ENCODE peak calls at places on chromosomes 16 and 17, in six cellular contexts. One of them, this sample, is unnamed.

GRCh38 chr16:59170065-59170712 is 436.1 kb upstream of the GOT2 start:
- DNase-seq in NCI-H774: no peak
- DNase-seq in cardiac muscle cell: no peak
- DNase-seq in fibroblast of the aortic adventitia: no peak
- DNase-seq in activated CD8-positive, alpha-beta memory T cell treated with anti-CD3 and anti-CD28 coated beads for 1 hour: no peak
- DNase-seq in mammary epithelial cell: no peak
- DNase-seq in this sample: no peak

GRCh38 chr16:30660424-30661251 is 2.4 kb downstream of the FBRS start:
- DNase-seq in NCI-H774: no peak
- DNase-seq in cardiac muscle cell: no peak
- DNase-seq in fibroblast of the aortic adventitia: no peak
- DNase-seq in activated CD8-positive, alpha-beta memory T cell treated with anti-CD3 and anti-CD28 coated beads for 1 hour: peak; percentile 55
- DNase-seq in mammary epithelial cell: peak; percentile 42
- DNase-seq in this sample: no peak

GRCh38 chr16:68242926-68243858 is 2.0 kb upstream of the PLA2G15 start:
- DNase-seq in NCI-H774: no peak
- DNase-seq in cardiac muscle cell: no peak
- DNase-seq in fibroblast of the aortic adventitia: no peak
- DNase-seq in activated CD8-positive, alpha-beta memory T cell treated with anti-CD3 and anti-CD28 coated beads for 1 hour: no peak
- DNase-seq in mammary epithelial cell: no peak
- DNase-seq in this sample: no peak

GRCh38 chr17:36608794-36609497 is 7.6 kb downstream of the MRM1 start:
- DNase-seq in NCI-H774: peak; percentile 79
- DNase-seq in cardiac muscle cell: peak; percentile 77
- DNase-seq in fibroblast of the aortic adventitia: peak; percentile 73
- DNase-seq in activated CD8-positive, alpha-beta memory T cell treated with anti-CD3 and anti-CD28 coated beads for 1 hour: no peak
- DNase-seq in mammary epithelial cell: peak; percentile 70
- DNase-seq in this sample: peak; percentile 22

GRCh38 chr17:77011173-77012011 is 129.4 kb upstream of the SEC14L1 start:
- DNase-seq in NCI-H774: peak; percentile 49
- DNase-seq in cardiac muscle cell: peak; percentile 70
- DNase-seq in fibroblast of the aortic adventitia: peak; percentile 58
- DNase-seq in activated CD8-positive, alpha-beta memory T cell treated with anti-CD3 and anti-CD28 coated beads for 1 hour: peak; percentile 21
- DNase-seq in mammary epithelial cell: peak; percentile 34
- DNase-seq in this sample: peak; percentile 44

GRCh38 chr17:5635949-5636348 is 51.6 kb upstream of the NLRP1 start:
- DNase-seq in NCI-H774: no peak
- DNase-seq in cardiac muscle cell: no peak
- DNase-seq in fibroblast of the aortic adventitia: no peak
- DNase-seq in activated CD8-positive, alpha-beta memory T cell treated with anti-CD3 and anti-CD28 coated beads for 1 hour: no peak
- DNase-seq in mammary epithelial cell: no peak
- DNase-seq in this sample: no peak

GRCh38 chr16:84943620-84944019 is 67.7 kb downstream of the ZDHHC7 start:
- DNase-seq in NCI-H774: no peak
- DNase-seq in cardiac muscle cell: no peak
- DNase-seq in fibroblast of the aortic adventitia: no peak
- DNase-seq in activated CD8-positive, alpha-beta memory T cell treated with anti-CD3 and anti-CD28 coated beads for 1 hour: no peak
- DNase-seq in mammary epithelial cell: no peak
- DNase-seq in this sample: no peak

GRCh38 chr17:57327176-57327970 is 71.0 kb downstream of the MSI2 start:
- DNase-seq in NCI-H774: no peak
- DNase-seq in cardiac muscle cell: no peak
- DNase-seq in fibroblast of the aortic adventitia: no peak
- DNase-seq in activated CD8-positive, alpha-beta memory T cell treated with anti-CD3 and anti-CD28 coated beads for 1 hour: no peak
- DNase-seq in mammary epithelial cell: no peak
- DNase-seq in this sample: no peak

GRCh38 chr17:74008196-74008595 is 195.3 kb upstream of the RPL38 start:
- DNase-seq in NCI-H774: peak; percentile 63
- DNase-seq in cardiac muscle cell: peak; percentile 9
- DNase-seq in fibroblast of the aortic adventitia: no peak
- DNase-seq in activated CD8-positive, alpha-beta memory T cell treated with anti-CD3 and anti-CD28 coated beads for 1 hour: no peak
- DNase-seq in mammary epithelial cell: no peak
- DNase-seq in this sample: no peak

GRCh38 chr17:15133143-15133542 is 132.0 kb downstream of the PMP22 start:
- DNase-seq in NCI-H774: no peak
- DNase-seq in cardiac muscle cell: no peak
- DNase-seq in fibroblast of the aortic adventitia: no peak
- DNase-seq in activated CD8-positive, alpha-beta memory T cell treated with anti-CD3 and anti-CD28 coated beads for 1 hour: no peak
- DNase-seq in mammary epithelial cell: no peak
- DNase-seq in this sample: no peak

GRCh38 chr17:40061532-40062038 is 1.2 kb upstream of the THRA start:
- DNase-seq in NCI-H774: no peak
- DNase-seq in cardiac muscle cell: no peak
- DNase-seq in fibroblast of the aortic adventitia: no peak
- DNase-seq in activated CD8-positive, alpha-beta memory T cell treated with anti-CD3 and anti-CD28 coated beads for 1 hour: no peak
- DNase-seq in mammary epithelial cell: no peak
- DNase-seq in this sample: no peak

GRCh38 chr17:7128174-7128573 is 13.6 kb upstream of the ASGR2 start:
- DNase-seq in NCI-H774: no peak
- DNase-seq in cardiac muscle cell: no peak
- DNase-seq in fibroblast of the aortic adventitia: no peak
- DNase-seq in activated CD8-positive, alpha-beta memory T cell treated with anti-CD3 and anti-CD28 coated beads for 1 hour: no peak
- DNase-seq in mammary epithelial cell: no peak
- DNase-seq in this sample: no peak

GRCh38 chr17:50209472-50210248 is 8.2 kb upstream of the COL1A1 start:
- DNase-seq in NCI-H774: no peak
- DNase-seq in cardiac muscle cell: peak; percentile 100
- DNase-seq in fibroblast of the aortic adventitia: peak; percentile 100
- DNase-seq in activated CD8-positive, alpha-beta memory T cell treated with anti-CD3 and anti-CD28 coated beads for 1 hour: no peak
- DNase-seq in mammary epithelial cell: no peak
- DNase-seq in this sample: no peak

GRCh38 chr16:62738631-62739030 is 702.4 kb upstream of the CDH8 start:
- DNase-seq in NCI-H774: no peak
- DNase-seq in cardiac muscle cell: no peak
- DNase-seq in fibroblast of the aortic adventitia: no peak
- DNase-seq in activated CD8-positive, alpha-beta memory T cell treated with anti-CD3 and anti-CD28 coated beads for 1 hour: no peak
- DNase-seq in mammary epithelial cell: no peak
- DNase-seq in this sample: no peak

GRCh38 chr16:63461248-63461841 is 1425.1 kb upstream of the CDH8 start:
- DNase-seq in NCI-H774: peak; percentile 22
- DNase-seq in cardiac muscle cell: peak; percentile 68
- DNase-seq in fibroblast of the aortic adventitia: peak; percentile 33
- DNase-seq in activated CD8-positive, alpha-beta memory T cell treated with anti-CD3 and anti-CD28 coated beads for 1 hour: no peak
- DNase-seq in mammary epithelial cell: peak; percentile 1
- DNase-seq in this sample: no peak

GRCh38 chr16:84569382-84569987 is 48.4 kb downstream of the COTL1 start:
- DNase-seq in NCI-H774: no peak
- DNase-seq in cardiac muscle cell: peak; percentile 45
- DNase-seq in fibroblast of the aortic adventitia: peak; percentile 32
- DNase-seq in activated CD8-positive, alpha-beta memory T cell treated with anti-CD3 and anti-CD28 coated beads for 1 hour: no peak
- DNase-seq in mammary epithelial cell: no peak
- DNase-seq in this sample: peak; percentile 42

GRCh38 chr16:51287231-51287630 is 136.2 kb upstream of the SALL1 start:
- DNase-seq in NCI-H774: no peak
- DNase-seq in cardiac muscle cell: no peak
- DNase-seq in fibroblast of the aortic adventitia: no peak
- DNase-seq in activated CD8-positive, alpha-beta memory T cell treated with anti-CD3 and anti-CD28 coated beads for 1 hour: no peak
- DNase-seq in mammary epithelial cell: no peak
- DNase-seq in this sample: no peak

GRCh38 chr17:51819820-51820219 is 338.7 kb downstream of the CA10 start:
- DNase-seq in NCI-H774: no peak
- DNase-seq in cardiac muscle cell: no peak
- DNase-seq in fibroblast of the aortic adventitia: no peak
- DNase-seq in activated CD8-positive, alpha-beta memory T cell treated with anti-CD3 and anti-CD28 coated beads for 1 hour: no peak
- DNase-seq in mammary epithelial cell: no peak
- DNase-seq in this sample: no peak

GRCh38 chr17:22131740-22132139 is 439.4 kb downstream of the KCNJ18 start:
- DNase-seq in NCI-H774: no peak
- DNase-seq in cardiac muscle cell: no peak
- DNase-seq in fibroblast of the aortic adventitia: no peak
- DNase-seq in activated CD8-positive, alpha-beta memory T cell treated with anti-CD3 and anti-CD28 coated beads for 1 hour: no peak
- DNase-seq in mammary epithelial cell: no peak
- DNase-seq in this sample: no peak

GRCh38 chr17:81287741-81288430 is 7.2 kb downstream of the SLC38A10 start:
- DNase-seq in NCI-H774: no peak
- DNase-seq in cardiac muscle cell: no peak
- DNase-seq in fibroblast of the aortic adventitia: no peak
- DNase-seq in activated CD8-positive, alpha-beta memory T cell treated with anti-CD3 and anti-CD28 coated beads for 1 hour: no peak
- DNase-seq in mammary epithelial cell: no peak
- DNase-seq in this sample: no peak

GRCh38 chr16:69847643-69848042 is 85.5 kb downstream of the WWP2 start:
- DNase-seq in NCI-H774: no peak
- DNase-seq in cardiac muscle cell: no peak
- DNase-seq in fibroblast of the aortic adventitia: no peak
- DNase-seq in activated CD8-positive, alpha-beta memory T cell treated with anti-CD3 and anti-CD28 coated beads for 1 hour: no peak
- DNase-seq in mammary epithelial cell: no peak
- DNase-seq in this sample: no peak

GRCh38 chr16:22770866-22771265 is 43.1 kb upstream of the HS3ST2 start:
- DNase-seq in NCI-H774: no peak
- DNase-seq in cardiac muscle cell: no peak
- DNase-seq in fibroblast of the aortic adventitia: no peak
- DNase-seq in activated CD8-positive, alpha-beta memory T cell treated with anti-CD3 and anti-CD28 coated beads for 1 hour: no peak
- DNase-seq in mammary epithelial cell: peak; percentile 81
- DNase-seq in this sample: no peak